ENCODE peak calls at places on chromosome 20, in nine cellular contexts. One of them, this sample, is unnamed.

GRCh38 chr20:2866236-2866635 is 7.0 kb upstream of the PTPRA start:
- DNase-seq in transverse colon: no peak
- DNase-seq in heart left ventricle: no peak
- DNase-seq in upper lobe of left lung: no peak
- DNase-seq in Peyer's patch: no peak
- DNase-seq in ovary: no peak
- DNase-seq in tibial nerve: no peak
- DNase-seq in sigmoid colon: no peak
- DNase-seq in esophagus squamous epithelium: no peak
- DNase-seq in this sample: peak; percentile 76

GRCh38 chr20:19073584-19074198 is 138.8 kb upstream of the SLC24A3 start:
- DNase-seq in transverse colon: no peak
- DNase-seq in heart left ventricle: no peak
- DNase-seq in upper lobe of left lung: no peak
- DNase-seq in Peyer's patch: no peak
- DNase-seq in ovary: no peak
- DNase-seq in tibial nerve: no peak
- DNase-seq in sigmoid colon: no peak
- DNase-seq in esophagus squamous epithelium: no peak
- DNase-seq in this sample: no peak

GRCh38 chr20:10297684-10298240 is 79.1 kb downstream of the SNAP25 start:
- DNase-seq in transverse colon: no peak
- DNase-seq in heart left ventricle: no peak
- DNase-seq in upper lobe of left lung: no peak
- DNase-seq in Peyer's patch: no peak
- DNase-seq in ovary: no peak
- DNase-seq in tibial nerve: no peak
- DNase-seq in sigmoid colon: no peak
- DNase-seq in esophagus squamous epithelium: no peak
- DNase-seq in this sample: no peak

GRCh38 chr20:3000852-3001523 is 42.4 kb upstream of the GNRH2 start:
- DNase-seq in transverse colon: no peak
- DNase-seq in heart left ventricle: no peak
- DNase-seq in upper lobe of left lung: no peak
- DNase-seq in Peyer's patch: no peak
- DNase-seq in ovary: no peak
- DNase-seq in tibial nerve: no peak
- DNase-seq in sigmoid colon: no peak
- DNase-seq in esophagus squamous epithelium: no peak
- DNase-seq in this sample: no peak

GRCh38 chr20:12068146-12068545 is 150.5 kb downstream of the BTBD3 start:
- DNase-seq in transverse colon: no peak
- DNase-seq in heart left ventricle: no peak
- DNase-seq in upper lobe of left lung: no peak
- DNase-seq in Peyer's patch: no peak
- DNase-seq in ovary: no peak
- DNase-seq in tibial nerve: no peak
- DNase-seq in sigmoid colon: no peak
- DNase-seq in esophagus squamous epithelium: no peak
- DNase-seq in this sample: no peak

GRCh38 chr20:51513545-51513944 is 29.0 kb downstream of the NFATC2 start:
- DNase-seq in transverse colon: no peak
- DNase-seq in heart left ventricle: no peak
- DNase-seq in upper lobe of left lung: no peak
- DNase-seq in Peyer's patch: no peak
- DNase-seq in ovary: no peak
- DNase-seq in tibial nerve: no peak
- DNase-seq in sigmoid colon: no peak
- DNase-seq in esophagus squamous epithelium: no peak
- DNase-seq in this sample: no peak

GRCh38 chr20:50387218-50387995 is 122.8 kb upstream of the PTPN1 start:
- DNase-seq in transverse colon: no peak
- DNase-seq in heart left ventricle: no peak
- DNase-seq in upper lobe of left lung: no peak
- DNase-seq in Peyer's patch: no peak
- DNase-seq in ovary: no peak
- DNase-seq in tibial nerve: no peak
- DNase-seq in sigmoid colon: no peak
- DNase-seq in esophagus squamous epithelium: no peak
- DNase-seq in this sample: no peak

GRCh38 chr20:48129319-48129973 is 344.2 kb upstream of the SULF2 start:
- DNase-seq in transverse colon: no peak
- DNase-seq in heart left ventricle: no peak
- DNase-seq in upper lobe of left lung: no peak
- DNase-seq in Peyer's patch: no peak
- DNase-seq in ovary: no peak
- DNase-seq in tibial nerve: no peak
- DNase-seq in sigmoid colon: peak; percentile 1
- DNase-seq in esophagus squamous epithelium: no peak
- DNase-seq in this sample: no peak

GRCh38 chr20:24063100-24063499 is 74.5 kb upstream of the GGTLC1 start:
- DNase-seq in transverse colon: no peak
- DNase-seq in heart left ventricle: no peak
- DNase-seq in upper lobe of left lung: no peak
- DNase-seq in Peyer's patch: no peak
- DNase-seq in ovary: no peak
- DNase-seq in tibial nerve: no peak
- DNase-seq in sigmoid colon: no peak
- DNase-seq in esophagus squamous epithelium: no peak
- DNase-seq in this sample: no peak

GRCh38 chr20:22794200-22794599 is 209.8 kb upstream of the FOXA2 start:
- DNase-seq in transverse colon: no peak
- DNase-seq in heart left ventricle: no peak
- DNase-seq in upper lobe of left lung: no peak
- DNase-seq in Peyer's patch: no peak
- DNase-seq in ovary: no peak
- DNase-seq in tibial nerve: no peak
- DNase-seq in sigmoid colon: no peak
- DNase-seq in esophagus squamous epithelium: no peak
- DNase-seq in this sample: no peak

GRCh38 chr20:2402271-2402980 is 21.7 kb downstream of the TGM6 start:
- DNase-seq in transverse colon: no peak
- DNase-seq in heart left ventricle: no peak
- DNase-seq in upper lobe of left lung: no peak
- DNase-seq in Peyer's patch: no peak
- DNase-seq in ovary: no peak
- DNase-seq in tibial nerve: no peak
- DNase-seq in sigmoid colon: peak; percentile 6
- DNase-seq in esophagus squamous epithelium: no peak
- DNase-seq in this sample: no peak

GRCh38 chr20:64191002-64191401 is 26.8 kb downstream of the MYT1 start:
- DNase-seq in transverse colon: no peak
- DNase-seq in heart left ventricle: no peak
- DNase-seq in upper lobe of left lung: no peak
- DNase-seq in Peyer's patch: no peak
- DNase-seq in ovary: no peak
- DNase-seq in tibial nerve: no peak
- DNase-seq in sigmoid colon: no peak
- DNase-seq in esophagus squamous epithelium: no peak
- DNase-seq in this sample: no peak

GRCh38 chr20:22070546-22070945 is 365.1 kb downstream of the PAX1 start:
- DNase-seq in transverse colon: peak; percentile 6
- DNase-seq in heart left ventricle: peak; percentile 47
- DNase-seq in upper lobe of left lung: no peak
- DNase-seq in Peyer's patch: no peak
- DNase-seq in ovary: no peak
- DNase-seq in tibial nerve: peak; percentile 11
- DNase-seq in sigmoid colon: no peak
- DNase-seq in esophagus squamous epithelium: no peak
- DNase-seq in this sample: peak; percentile 32

DNA sequence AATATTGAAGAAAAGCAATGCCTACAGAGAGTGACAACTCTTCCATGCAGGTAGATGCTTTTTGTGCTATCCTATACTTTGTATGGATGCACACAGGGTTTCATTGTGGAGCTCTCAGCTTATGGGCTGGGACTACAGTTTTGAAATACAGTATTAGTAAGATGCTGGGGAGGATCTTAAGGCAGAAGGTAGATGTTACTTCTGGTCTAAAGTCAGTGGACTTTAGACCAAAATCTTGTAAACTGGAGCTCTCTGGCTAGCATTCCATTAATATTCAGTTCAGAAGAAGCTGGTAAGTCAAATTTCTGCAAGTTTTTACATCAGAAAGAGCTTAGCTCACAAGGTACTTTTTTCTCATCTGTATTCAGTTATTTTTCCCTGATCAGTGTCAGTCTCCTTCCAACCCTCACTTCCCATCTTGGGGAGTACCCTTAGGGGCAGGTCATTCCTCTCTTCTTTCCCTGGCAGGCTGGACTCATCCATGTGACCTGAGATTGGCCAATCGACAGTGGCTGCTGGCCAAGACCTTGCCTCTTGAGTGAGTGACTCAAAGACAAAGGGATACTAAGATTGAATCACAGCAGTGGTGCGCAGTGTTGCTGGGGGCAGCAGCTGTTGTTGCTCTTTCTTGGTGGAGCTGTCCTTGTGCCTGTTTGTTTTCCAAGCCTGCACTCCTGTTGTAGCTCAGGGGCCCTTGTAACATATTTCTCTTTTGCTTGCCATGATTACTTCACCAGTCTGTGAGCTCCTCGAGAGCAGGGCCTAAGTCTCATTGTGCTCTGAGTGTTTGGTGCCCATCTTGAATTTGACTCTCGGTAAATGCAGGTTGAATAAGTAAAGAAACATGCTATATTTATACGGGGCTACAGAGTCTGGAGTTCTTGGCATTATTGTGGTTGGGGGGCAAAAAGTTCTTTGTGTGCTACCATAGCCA is 2.8 kb upstream of the PHF20 start:
- DNase-seq in transverse colon: peak; percentile 87
- DNase-seq in heart left ventricle: peak; percentile 98
- DNase-seq in upper lobe of left lung: no peak
- DNase-seq in Peyer's patch: peak; percentile 94
- DNase-seq in ovary: peak; percentile 95
- DNase-seq in tibial nerve: peak; percentile 100
- DNase-seq in sigmoid colon: peak; percentile 99
- DNase-seq in esophagus squamous epithelium: peak; percentile 40
- DNase-seq in this sample: peak; percentile 97
- H3K4me3 ChIP-seq in transverse colon: no peak overlapping the region
- H3K4me3 ChIP-seq in heart left ventricle: no peak overlapping the region
- H3K4me3 ChIP-seq in upper lobe of left lung: no peak overlapping the region
- H3K4me3 ChIP-seq in Peyer's patch: no peak overlapping the region
- H3K4me3 ChIP-seq in ovary: no peak overlapping the region
- H3K4me3 ChIP-seq in tibial nerve: no peak overlapping the region
- H3K4me3 ChIP-seq in sigmoid colon: no peak overlapping the region
- H3K4me3 ChIP-seq in esophagus squamous epithelium: no peak overlapping the region
- H3K4me3 ChIP-seq in this sample: no peak overlapping the region

GRCh38 chr20:31676534-31677030 is 38.9 kb downstream of the COX4I2 start:
- DNase-seq in transverse colon: no peak
- DNase-seq in heart left ventricle: no peak
- DNase-seq in upper lobe of left lung: no peak
- DNase-seq in Peyer's patch: no peak
- DNase-seq in ovary: no peak
- DNase-seq in tibial nerve: no peak
- DNase-seq in sigmoid colon: no peak
- DNase-seq in esophagus squamous epithelium: no peak
- DNase-seq in this sample: no peak

GRCh38 chr20:31677553-31678260 is 40.0 kb downstream of the COX4I2 start:
- DNase-seq in transverse colon: no peak
- DNase-seq in heart left ventricle: no peak
- DNase-seq in upper lobe of left lung: no peak
- DNase-seq in Peyer's patch: no peak
- DNase-seq in ovary: no peak
- DNase-seq in tibial nerve: no peak
- DNase-seq in sigmoid colon: no peak
- DNase-seq in esophagus squamous epithelium: no peak
- DNase-seq in this sample: no peak

GRCh38 chr20:31674895-31675827 is 37.4 kb downstream of the COX4I2 start:
- DNase-seq in transverse colon: peak; percentile 69
- DNase-seq in heart left ventricle: peak; percentile 83
- DNase-seq in upper lobe of left lung: no peak
- DNase-seq in Peyer's patch: peak; percentile 86
- DNase-seq in ovary: peak; percentile 60
- DNase-seq in tibial nerve: peak; percentile 60
- DNase-seq in sigmoid colon: peak; percentile 79
- DNase-seq in esophagus squamous epithelium: no peak
- DNase-seq in this sample: peak; percentile 92

GRCh38 chr20:31673943-31674463 is 36.3 kb downstream of the COX4I2 start:
- DNase-seq in transverse colon: no peak
- DNase-seq in heart left ventricle: no peak
- DNase-seq in upper lobe of left lung: no peak
- DNase-seq in Peyer's patch: no peak
- DNase-seq in ovary: no peak
- DNase-seq in tibial nerve: no peak
- DNase-seq in sigmoid colon: no peak
- DNase-seq in esophagus squamous epithelium: no peak
- DNase-seq in this sample: no peak

GRCh38 chr20:31675828-31676533 is 38.3 kb downstream of the COX4I2 start:
- DNase-seq in transverse colon: no peak
- DNase-seq in heart left ventricle: no peak
- DNase-seq in upper lobe of left lung: no peak
- DNase-seq in Peyer's patch: peak; percentile 68
- DNase-seq in ovary: peak; percentile 48
- DNase-seq in tibial nerve: no peak
- DNase-seq in sigmoid colon: no peak
- DNase-seq in esophagus squamous epithelium: no peak
- DNase-seq in this sample: no peak
- TF ChIP-seq POLR2A in transverse colon: no peak
- TF ChIP-seq POLR2A in heart left ventricle: no peak
- TF ChIP-seq POLR2A in upper lobe of left lung: no peak
- TF ChIP-seq POLR2A in Peyer's patch: no peak
- TF ChIP-seq POLR2A in ovary: peak; percentile 14
- TF ChIP-seq POLR2A in tibial nerve: no peak
- TF ChIP-seq POLR2A in sigmoid colon: no peak
- TF ChIP-seq POLR2A in esophagus squamous epithelium: no peak
- TF ChIP-seq POLR2A in this sample: no peak

GRCh38 chr20:38612921-38613320 is 11.3 kb downstream of the ARHGAP40 start:
- DNase-seq in transverse colon: no peak
- DNase-seq in heart left ventricle: no peak
- DNase-seq in upper lobe of left lung: no peak
- DNase-seq in Peyer's patch: no peak
- DNase-seq in ovary: no peak
- DNase-seq in tibial nerve: no peak
- DNase-seq in sigmoid colon: no peak
- DNase-seq in esophagus squamous epithelium: no peak
- DNase-seq in this sample: no peak
- H3K4me3 ChIP-seq in transverse colon: no peak overlapping the region
- H3K4me3 ChIP-seq in heart left ventricle: no peak overlapping the region
- H3K4me3 ChIP-seq in upper lobe of left lung: no peak overlapping the region
- H3K4me3 ChIP-seq in Peyer's patch: no peak overlapping the region
- H3K4me3 ChIP-seq in ovary: no peak overlapping the region
- H3K4me3 ChIP-seq in tibial nerve: no peak overlapping the region
- H3K4me3 ChIP-seq in sigmoid colon: no peak overlapping the region
- H3K4me3 ChIP-seq in esophagus squamous epithelium: no peak overlapping the region
- H3K4me3 ChIP-seq in this sample: no peak overlapping the region

DNA sequence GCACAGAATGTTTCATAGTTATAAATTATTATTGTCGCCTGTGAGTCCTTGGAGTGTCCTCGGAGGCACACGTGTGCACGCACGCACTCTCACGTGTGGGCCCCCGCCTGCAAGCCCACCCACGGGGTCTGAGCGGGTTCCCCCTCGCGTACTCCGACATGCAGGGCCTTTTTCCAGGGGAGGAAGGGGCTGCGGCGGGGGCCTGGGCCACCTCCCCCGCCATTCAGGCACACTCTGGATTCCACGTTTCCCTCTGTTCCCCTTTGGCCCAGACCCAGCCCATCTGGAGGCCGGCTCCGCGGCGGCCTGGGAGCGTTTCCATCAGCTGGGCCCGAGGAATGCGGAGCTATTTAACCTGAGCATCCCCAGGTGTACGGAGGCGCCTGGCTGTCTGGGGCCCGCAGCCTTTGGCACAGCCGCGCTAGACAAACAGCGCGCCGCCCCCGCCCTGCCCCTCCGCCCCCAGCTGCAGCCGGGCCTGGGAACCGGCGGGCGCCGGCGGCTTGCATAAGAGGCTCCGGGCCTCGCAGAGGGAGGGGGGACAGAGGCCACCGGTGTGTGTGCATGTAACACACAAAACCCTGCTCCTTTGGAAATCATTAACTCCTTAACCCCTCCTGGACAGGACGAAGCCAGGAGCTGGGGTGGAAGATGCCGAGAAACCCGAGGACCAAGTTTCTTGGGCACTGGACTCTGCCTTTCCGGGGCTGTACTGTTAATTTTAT is 3.3 kb downstream of the ID1 start:
- DNase-seq in transverse colon: peak; percentile 92
- DNase-seq in heart left ventricle: peak; percentile 87
- DNase-seq in upper lobe of left lung: peak; percentile 95
- DNase-seq in Peyer's patch: peak; percentile 93
- DNase-seq in ovary: peak; percentile 82
- DNase-seq in tibial nerve: peak; percentile 67
- DNase-seq in sigmoid colon: peak; percentile 87
- DNase-seq in esophagus squamous epithelium: no peak
- DNase-seq in this sample: peak; percentile 65
- TF ChIP-seq POLR2A in transverse colon: peak; percentile 60
- TF ChIP-seq POLR2A in heart left ventricle: peak; percentile 38
- TF ChIP-seq POLR2A in upper lobe of left lung: no peak
- TF ChIP-seq POLR2A in Peyer's patch: peak; percentile 81
- TF ChIP-seq POLR2A in ovary: no peak
- TF ChIP-seq POLR2A in tibial nerve: peak; percentile 46
- TF ChIP-seq POLR2A in sigmoid colon: no peak
- TF ChIP-seq POLR2A in esophagus squamous epithelium: no peak
- TF ChIP-seq POLR2A in this sample: no peak

This sample was measured in lower leg skin.